ENCODE peak calls at places on chromosomes 11 and 22, in ten cellular contexts. Z, C, O, P, B, S, G, H, U and D are unnamed samples.

GRCh38 chr11:35116762-35117588 is 22.0 kb upstream of the CD44 start:
- DNase-seq in Z (no peak), C (no peak), O (no peak), P (no peak), B (no peak), S (no peak), G (no peak), H (no peak), U (no peak), D (no peak)

GRCh38 chr11:75069473-75069872 is 27.2 kb downstream of the OR2AT4 start:
- DNase-seq in Z (no peak), C (no peak), O (no peak), P (no peak), B (peak; percentile 60), S (no peak), G (no peak), H (no peak), U (no peak), D (no peak)

GRCh38 chr11:79670846-79671245 is 230.0 kb upstream of the TENM4 start:
- DNase-seq in Z (no peak), C (no peak), O (no peak), P (no peak), B (no peak), S (no peak), G (no peak), H (peak; percentile 7), U (no peak), D (no peak)

GRCh38 chr11:69035150-69035958 is 13.4 kb upstream of the TPCN2 start:
- DNase-seq in Z (no peak), C (no peak), O (no peak), P (no peak), B (no peak), S (no peak), G (no peak), H (no peak), U (no peak), D (no peak)

GRCh38 chr11:134905513-134905912 is 493.5 kb upstream of the B3GAT1 start:
- DNase-seq in Z (no peak), C (no peak), O (no peak), P (no peak), B (no peak), S (no peak), G (no peak), H (no peak), U (no peak), D (no peak)

GRCh38 chr22:49461674-49462073 is 366.0 kb downstream of the BRD1 start:
- DNase-seq in Z (no peak), C (no peak), O (no peak), P (no peak), B (no peak), S (no peak), G (no peak), H (no peak), U (no peak), D (no peak)

GRCh38 chr22:20524004-20524481 is 16.6 kb downstream of the MED15 start:
- DNase-seq in Z (no peak), C (no peak), O (no peak), P (peak; percentile 20), B (peak; percentile 77), S (no peak), G (no peak), H (peak; percentile 54), U (no peak), D (no peak)

GRCh38 chr11:93216511-93217121 is 18.8 kb upstream of the SLC36A4 start:
- DNase-seq in Z (no peak), C (no peak), O (no peak), P (no peak), B (no peak), S (no peak), G (no peak), H (no peak), U (no peak), D (no peak)

GRCh38 chr11:3855808-3856491 is 486 bp downstream of the STIM1 start:
- DNase-seq in Z (peak; percentile 52), C (peak; percentile 64), O (no peak), P (peak; percentile 40), B (peak; percentile 63), S (peak; percentile 52), G (peak; percentile 17), H (peak; percentile 30), U (no peak), D (peak; percentile 58)

GRCh38 chr11:113874920-113875413 is 405 bp downstream of the USP28 start:
- DNase-seq in Z (peak; percentile 43), C (peak; percentile 40), O (peak; percentile 25), P (peak; percentile 68), B (peak; percentile 64), S (peak; percentile 30), G (no peak), H (no peak), U (no peak), D (no peak)

GRCh38 chr11:121318848-121319834 is 26.6 kb downstream of the SC5D start:
- DNase-seq in Z (peak; percentile 51), C (peak; percentile 84), O (no peak), P (peak; percentile 56), B (peak; percentile 69), S (peak; percentile 76), G (no peak), H (peak; percentile 5), U (no peak), D (peak; percentile 45)

GRCh38 chr22:45302047-45302446 is 7.7 kb upstream of the FAM118A start:
- DNase-seq in Z (no peak), C (no peak), O (no peak), P (no peak), B (peak; percentile 32), S (no peak), G (no peak), H (peak; percentile 40), U (no peak), D (no peak)

GRCh38 chr11:9858218-9858617 is 194.3 kb downstream of the SWAP70 start:
- DNase-seq in Z (peak; percentile 35), C (no peak), O (no peak), P (no peak), B (no peak), S (peak; percentile 17), G (no peak), H (no peak), U (no peak), D (no peak)